ENCODE peak calls at places on chromosome 7, in four cellular contexts. F, G, K and S are unnamed samples.

GRCh38 chr7:105723582-105723981 is 142.3 kb upstream of the EFCAB10 start:
- DNase-seq in K (no peak), F (no peak), G (no peak), S (no peak)

GRCh38 chr7:140604760-140605159 is 35.9 kb downstream of the DENND2A start:
- DNase-seq in G (no peak), F (no peak), K (no peak), S (no peak)

GRCh38 chr7:155317114-155317434 is 19.4 kb downstream of the INSIG1 start:
- DNase-seq in K (no peak), F (no peak), G (no peak), S (no peak)

GRCh38 chr7:47471358-47471703 is 110.6 kb downstream of the TNS3 start:
- DNase-seq in K (no peak), G (no peak), F (no peak), S (no peak)

GRCh38 chr7:149317986-149318672 is 56.1 kb downstream of the ZNF783 start:
- DNase-seq in K (no peak), F (no peak), G (no peak), S (no peak)

GRCh38 chr7:139709460-139709859 is 68.3 kb downstream of the HIPK2 start:
- DNase-seq in F (no peak), K (no peak), G (no peak), S (no peak)

GRCh38 chr7:108225531-108226181 is 95.5 kb upstream of the LAMB4 start:
- DNase-seq in G (no peak), F (no peak), K (no peak), S (no peak)

GRCh38 chr7:11747715-11748485 is 84.1 kb downstream of the THSD7A start:
- DNase-seq in K (no peak), F (no peak), G (no peak), S (no peak)

GRCh38 chr7:17477182-17477581 is 178.7 kb downstream of the AHR start:
- DNase-seq in K (no peak), G (no peak), F (no peak), S (no peak)

GRCh38 chr7:139908792-139909191 is 79.7 kb downstream of the TBXAS1 start:
- DNase-seq in F (no peak), K (no peak), G (no peak), S (no peak)

GRCh38 chr7:158710651-158711102 is 6.1 kb upstream of the NCAPG2 start:
- DNase-seq in F (no peak), G (no peak), K (no peak), S (peak)

GRCh38 chr7:77226357-77226839 is 26.8 kb upstream of the FGL2 start:
- DNase-seq in F (no peak), G (no peak), K (no peak), S (no peak)

GRCh38 chr7:92644406-92645113 is 54.4 kb upstream of the FAM133B start:
- DNase-seq in F (no peak), K (no peak), G (no peak), S (no peak)

GRCh38 chr7:51315393-51316261 is 982 bp downstream of the COBL start:
- DNase-seq in F (no peak), G (no peak), K (no peak), S (no peak)

GRCh38 chr7:129083525-129083924 is 28.6 kb upstream of the TNPO3 start:
- DNase-seq in F (no peak), K (no peak), G (no peak), S (no peak)

GRCh38 chr7:75055830-75056431 is 17.7 kb downstream of the RCC1L start:
- DNase-seq in K (no peak), G (no peak), F (no peak), S (no peak)

GRCh38 chr7:115585015-115585655 is 445.4 kb downstream of the TFEC start:
- DNase-seq in F (no peak), G (no peak), K (no peak), S (no peak)

GRCh38 chr7:47142867-47143175 is 439.1 kb downstream of the TNS3 start:
- DNase-seq in F (no peak), G (no peak), K (no peak), S (no peak)